ENCODE peak calls at places on chromosomes 11 and 22, in four cellular contexts. F, Z, N and J are unnamed samples.

GRCh38 chr11:31815743-31816466 is 4.8 kb upstream of the PAX6 start:
- DNase-seq in F (no peak), Z (no peak), N (no peak), J (no peak)

GRCh38 chr22:41099036-41099435 is 6.6 kb downstream of the EP300 start:
- DNase-seq in F (no peak), Z (no peak), N (no peak), J (no peak)

GRCh38 chr11:127106142-127106541 is 105.6 kb upstream of the KIRREL3 start:
- DNase-seq in F (no peak), Z (no peak), N (no peak), J (no peak)

GRCh38 chr11:27421819-27422494 is 50.6 kb downstream of the LGR4 start:
- DNase-seq in F (no peak), Z (no peak), N (no peak), J (no peak)

GRCh38 chr11:1753426-1754305 is 3.3 kb upstream of the IFITM10 start:
- DNase-seq in F (no peak), Z (no peak), N (no peak), J (no peak)

GRCh38 chr11:1008781-1009180 is 27.7 kb downstream of the MUC6 start:
- DNase-seq in F (no peak), Z (no peak), N (no peak), J (no peak)

GRCh38 chr11:123458501-123458900 is 28.4 kb downstream of the GRAMD1B start:
- DNase-seq in F (no peak), Z (no peak), N (no peak), J (no peak)

GRCh38 chr11:31106963-31107576 is 262.5 kb downstream of the DCDC1 start:
- DNase-seq in F (peak), Z (peak), N (peak), J (peak)

GRCh38 chr11:1203505-1204271 is 19.2 kb upstream of the MUC5B start:
- DNase-seq in F (peak), Z (no peak), N (no peak), J (peak)

GRCh38 chr22:27992294-27993165 is 73.5 kb upstream of the PITPNB start:
- DNase-seq in F (no peak), Z (no peak), N (no peak), J (no peak)

GRCh38 chr11:75388386-75389275 is 10.7 kb upstream of the RPS3 start:
- DNase-seq in F (peak), Z (peak), N (peak), J (peak)

GRCh38 chr11:81444306-81444705 is 1289.4 kb downstream of the FAM181B start:
- DNase-seq in F (no peak), Z (no peak), N (no peak), J (no peak)

GRCh38 chr11:129888451-129888850 is 6.9 kb downstream of the NFRKB start:
- DNase-seq in F (no peak), Z (no peak), N (no peak), J (no peak)

GRCh38 chr11:59560290-59560701 is 49.0 kb downstream of the OR4D9 start:
- DNase-seq in F (peak), Z (peak), N (peak), J (peak)

GRCh38 chr11:74838188-74838587 is 89.5 kb downstream of the RNF169 start:
- DNase-seq in F (no peak), Z (no peak), N (no peak), J (no peak)

GRCh38 chr11:94171693-94172440 is 43.2 kb downstream of the PANX1 start:
- DNase-seq in F (peak), Z (peak), N (peak), J (peak)

GRCh38 chr22:41264408-41264941 is 21.5 kb downstream of the RANGAP1 start:
- DNase-seq in F (no peak), Z (no peak), N (no peak), J (no peak)

GRCh38 chr22:42214625-42215415 is 55.6 kb downstream of the TCF20 start:
- DNase-seq in F (no peak), Z (no peak), N (no peak), J (no peak)

GRCh38 chr11:70433038-70433437 is 34.7 kb downstream of the CTTN start:
- DNase-seq in F (no peak), Z (no peak), N (no peak), J (no peak)

GRCh38 chr11:77547863-77548551 is 41.7 kb upstream of the AQP11 start:
- DNase-seq in F (peak), Z (peak), N (peak), J (peak)

GRCh38 chr11:69000831-69001245 is 12.2 kb downstream of the MRGPRF start:
- DNase-seq in F (no peak), Z (peak), N (peak), J (peak)

GRCh38 chr11:24226606-24227005 is 270.2 kb upstream of the LUZP2 start:
- DNase-seq in F (no peak), Z (no peak), N (peak), J (no peak)

GRCh38 chr11:11349870-11350325 is 3.2 kb downstream of the CSNK2A3 start:
- DNase-seq in F (no peak), Z (no peak), N (no peak), J (no peak)

GRCh38 chr22:44928711-44929347 is 81.0 kb downstream of the PHF21B start:
- DNase-seq in F (no peak), Z (no peak), N (no peak), J (no peak)

GRCh38 chr11:66466225-66467033 is at the start of gene PELI3:
- DNase-seq in F (peak), Z (peak), N (peak), J (peak)

GRCh38 chr22:26502688-26503561 is 9.3 kb downstream of the TFIP11 start:
- DNase-seq in F (peak), Z (peak), N (no peak), J (peak)

GRCh38 chr22:25216230-25216629 is 3.2 kb upstream of the CRYBB2 start:
- DNase-seq in F (no peak), Z (no peak), N (no peak), J (no peak)

GRCh38 chr11:74647831-74648230 is 55.4 kb downstream of the POLD3 start:
- DNase-seq in F (no peak), Z (no peak), N (no peak), J (no peak)

GRCh38 chr11:13603661-13604060 is 64.8 kb upstream of the FAR1 start:
- DNase-seq in F (no peak), Z (no peak), N (no peak), J (no peak)

GRCh38 chr11:74639533-74639932 is 47.2 kb downstream of the POLD3 start:
- DNase-seq in F (peak), Z (no peak), N (no peak), J (no peak)

GRCh38 chr11:75966546-75967287 is 151.7 kb downstream of the UVRAG start:
- DNase-seq in F (no peak), Z (peak), N (no peak), J (no peak)

GRCh38 chr11:64743591-64744543 is at the start of gene RASGRP2:
- DNase-seq in F (peak), Z (peak), N (peak), J (peak)

GRCh38 chr11:114163830-114164401 is 104.4 kb downstream of the ZBTB16 start:
- DNase-seq in F (no peak), Z (no peak), N (no peak), J (no peak)

GRCh38 chr22:41946360-41947180 is at the start of gene CENPM:
- DNase-seq in F (peak), Z (peak), N (peak), J (peak)

GRCh38 chr22:40323681-40324083 is 22.6 kb upstream of the ADSL start:
- DNase-seq in F (no peak), Z (no peak), N (no peak), J (no peak)

GRCh38 chr11:12301379-12301778 is 76.0 kb upstream of the PARVA start:
- DNase-seq in F (no peak), Z (no peak), N (no peak), J (no peak)

GRCh38 chr11:65133724-65134123 is 595 bp downstream of the SYVN1 start:
- DNase-seq in F (no peak), Z (no peak), N (no peak), J (no peak)

GRCh38 chr11:45181595-45182550 is 35.4 kb downstream of the PRDM11 start:
- DNase-seq in F (no peak), Z (no peak), N (no peak), J (no peak)

GRCh38 chr11:45179686-45180085 is 33.2 kb downstream of the PRDM11 start:
- DNase-seq in F (no peak), Z (no peak), N (no peak), J (no peak)

GRCh38 chr11:45182902-45183301 is 36.5 kb downstream of the PRDM11 start:
- DNase-seq in F (no peak), Z (peak), N (no peak), J (peak)

GRCh38 chr11:45180158-45180887 is 33.9 kb downstream of the PRDM11 start:
- DNase-seq in F (no peak), Z (peak), N (no peak), J (peak)

GRCh38 chr11:45180888-45181594 is 34.6 kb downstream of the PRDM11 start:
- DNase-seq in F (peak), Z (peak), N (no peak), J (no peak)
- TF ChIP-seq NR3C1 in F (no peak), Z (no peak), N (no peak), J (no peak)

GRCh38 chr22:21104126-21104691 is 58.5 kb downstream of the LRRC74B start:
- DNase-seq in F (no peak), Z (no peak), N (no peak), J (no peak)

GRCh38 chr22:21100149-21101032 is 54.6 kb downstream of the LRRC74B start:
- DNase-seq in F (no peak), Z (no peak), N (no peak), J (no peak)

GRCh38 chr22:21103633-21104032 is 57.9 kb downstream of the LRRC74B start:
- DNase-seq in F (no peak), Z (no peak), N (no peak), J (no peak)

GRCh38 chr22:21102659-21103267 is 57.0 kb downstream of the LRRC74B start:
- DNase-seq in F (peak), Z (peak), N (peak), J (peak)

DNA sequence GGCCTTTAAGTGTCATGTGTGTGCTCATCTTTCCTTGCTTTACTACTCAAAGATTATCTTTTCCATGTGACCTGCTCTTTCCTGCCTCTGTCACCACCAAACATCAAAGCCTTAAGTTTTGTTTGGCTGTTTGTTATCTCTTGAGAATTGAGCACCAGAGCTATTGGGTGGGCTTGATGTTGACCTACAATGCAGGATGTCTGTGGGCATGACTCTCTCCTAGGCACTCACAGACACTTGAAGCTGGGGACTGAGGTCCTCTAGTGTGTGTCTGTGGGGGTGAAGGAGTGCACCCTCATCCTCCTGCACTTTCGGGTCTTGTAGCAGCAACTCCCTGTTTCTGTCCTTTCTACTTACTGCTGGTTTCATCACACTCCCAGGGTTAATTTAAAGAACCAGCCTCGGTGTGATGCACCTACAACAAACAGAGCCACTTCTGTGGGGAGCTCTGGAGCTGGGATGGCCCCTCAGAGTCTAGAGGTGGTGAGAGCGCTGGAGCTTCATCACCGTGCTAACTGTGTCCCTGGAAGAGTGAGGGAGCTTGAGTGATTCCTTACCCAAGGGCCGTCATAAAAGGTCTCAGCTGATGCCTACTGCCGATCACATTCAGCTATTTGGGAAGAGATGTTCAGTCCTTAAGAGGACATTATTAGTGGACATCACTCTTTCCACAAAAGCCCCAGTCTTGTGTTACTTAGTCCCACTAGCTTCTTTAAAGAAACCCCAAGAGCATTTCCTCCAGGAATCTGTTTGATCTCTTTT is 56.3 kb downstream of the LRRC74B start:
- DNase-seq in F (no peak), Z (no peak), N (no peak), J (no peak)
- TF ChIP-seq JUN in F (no peak), Z (no peak), N (no peak), J (no peak)

GRCh38 chr11:117834068-117834810 is 9.7 kb upstream of the FXYD2 start:
- DNase-seq in F (no peak), Z (no peak), N (no peak), J (no peak)
- TF ChIP-seq NR3C1 in F (no peak), Z (no peak), N (no peak), J (no peak)

GRCh38 chr11:33734441-33735165 is 1.6 kb downstream of the CD59 start:
- DNase-seq in F (no peak), Z (no peak), N (no peak), J (no peak)
- TF ChIP-seq JUN in F (no peak), Z (no peak), N (no peak), J (no peak)

GRCh38 chr22:43839781-43840180 is 22.5 kb downstream of the SULT4A1 start:
- DNase-seq in F (no peak), Z (no peak), N (no peak), J (no peak)
- TF ChIP-seq NR3C1 in F (no peak), Z (no peak), N (no peak), J (no peak)

GRCh38 chr11:117546431-117547160 is 218.9 kb downstream of the CEP164 start:
- DNase-seq in F (no peak), Z (no peak), N (no peak), J (no peak)
- TF ChIP-seq JUN in F (no peak), Z (no peak), N (no peak), J (no peak)

DNA sequence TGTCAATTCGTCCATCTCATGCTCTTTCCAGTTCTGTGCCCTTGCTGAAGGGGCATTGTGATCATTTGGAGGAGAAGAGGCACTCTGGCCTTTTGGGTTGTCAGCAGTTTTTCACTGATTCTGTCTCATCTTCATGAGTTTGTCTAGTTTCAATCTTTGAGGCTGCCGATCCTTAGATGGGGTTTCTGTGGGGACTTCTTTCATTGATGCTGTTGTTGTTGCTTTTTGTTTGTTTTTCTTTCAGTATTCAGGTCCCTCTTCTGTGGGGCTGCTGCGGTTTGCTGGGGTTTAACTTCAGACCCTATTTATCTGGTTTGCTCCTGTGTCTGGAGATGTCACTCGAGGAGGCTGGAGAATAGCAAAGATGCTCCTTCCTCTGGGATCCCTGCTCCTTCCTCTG is 224.3 kb downstream of the JRKL start:
- DNase-seq in F (no peak), Z (no peak), N (no peak), J (no peak)
- TF ChIP-seq NR3C1 in F (no peak), Z (no peak), N (no peak), J (no peak)